ENCODE peak calls at places on chromosome 3, in six cellular contexts. One of them, this sample, is unnamed.

GRCh38 chr3:109195812-109196211 is 59.3 kb downstream of the C3orf85 start:
- DNase-seq in HL-60: no peak
- DNase-seq in cardiac muscle cell: no peak
- DNase-seq in progenitor cell of endocrine pancreas: no peak
- DNase-seq in fibroblast of mammary gland: no peak
- DNase-seq in AG10803: no peak
- DNase-seq in this sample: peak

GRCh38 chr3:12663311-12663935 is 494 bp downstream of the RAF1 start:
- DNase-seq in HL-60: no peak
- DNase-seq in cardiac muscle cell: peak
- DNase-seq in progenitor cell of endocrine pancreas: peak
- DNase-seq in fibroblast of mammary gland: no peak
- DNase-seq in AG10803: peak
- DNase-seq in this sample: peak

GRCh38 chr3:134645515-134645914 is 5.3 kb downstream of the KY start:
- DNase-seq in HL-60: no peak
- DNase-seq in cardiac muscle cell: no peak
- DNase-seq in progenitor cell of endocrine pancreas: no peak
- DNase-seq in fibroblast of mammary gland: no peak
- DNase-seq in AG10803: no peak
- DNase-seq in this sample: no peak

GRCh38 chr3:45603226-45603625 is 8.7 kb downstream of the LIMD1 start:
- DNase-seq in HL-60: no peak
- DNase-seq in cardiac muscle cell: no peak
- DNase-seq in progenitor cell of endocrine pancreas: no peak
- DNase-seq in fibroblast of mammary gland: no peak
- DNase-seq in AG10803: no peak
- DNase-seq in this sample: no peak

GRCh38 chr3:190617185-190617584 is 103.3 kb downstream of the IL1RAP start:
- DNase-seq in HL-60: peak
- DNase-seq in cardiac muscle cell: no peak
- DNase-seq in progenitor cell of endocrine pancreas: no peak
- DNase-seq in fibroblast of mammary gland: no peak
- DNase-seq in AG10803: no peak
- DNase-seq in this sample: no peak

GRCh38 chr3:107523361-107524213 is 825 bp downstream of the BBX start:
- DNase-seq in HL-60: no peak
- DNase-seq in cardiac muscle cell: peak
- DNase-seq in progenitor cell of endocrine pancreas: peak
- DNase-seq in fibroblast of mammary gland: peak
- DNase-seq in AG10803: peak
- DNase-seq in this sample: peak

GRCh38 chr3:29381595-29381994 is 100.7 kb downstream of the RBMS3 start:
- DNase-seq in HL-60: no peak
- DNase-seq in cardiac muscle cell: no peak
- DNase-seq in progenitor cell of endocrine pancreas: no peak
- DNase-seq in fibroblast of mammary gland: peak
- DNase-seq in AG10803: peak
- DNase-seq in this sample: peak

GRCh38 chr3:127038476-127038875 is 55.6 kb downstream of the PLXNA1 start:
- DNase-seq in HL-60: no peak
- DNase-seq in cardiac muscle cell: no peak
- DNase-seq in progenitor cell of endocrine pancreas: no peak
- DNase-seq in fibroblast of mammary gland: no peak
- DNase-seq in AG10803: no peak
- DNase-seq in this sample: no peak

GRCh38 chr3:13479332-13479581 is 849 bp upstream of the HDAC11 start:
- DNase-seq in HL-60: no peak
- DNase-seq in cardiac muscle cell: peak
- DNase-seq in progenitor cell of endocrine pancreas: no peak
- DNase-seq in fibroblast of mammary gland: peak
- DNase-seq in AG10803: no peak
- DNase-seq in this sample: no peak

GRCh38 chr3:129978123-129978522 is 3.6 kb downstream of the TRH start:
- DNase-seq in HL-60: no peak
- DNase-seq in cardiac muscle cell: peak
- DNase-seq in progenitor cell of endocrine pancreas: no peak
- DNase-seq in fibroblast of mammary gland: no peak
- DNase-seq in AG10803: no peak
- DNase-seq in this sample: no peak

GRCh38 chr3:177362646-177363045 is 165.4 kb upstream of the TBL1XR1 start:
- DNase-seq in HL-60: no peak
- DNase-seq in cardiac muscle cell: no peak
- DNase-seq in progenitor cell of endocrine pancreas: no peak
- DNase-seq in fibroblast of mammary gland: no peak
- DNase-seq in AG10803: no peak
- DNase-seq in this sample: no peak

GRCh38 chr3:126523745-126524428 is at the start of gene CHST13:
- DNase-seq in HL-60: no peak
- DNase-seq in cardiac muscle cell: peak
- DNase-seq in progenitor cell of endocrine pancreas: no peak
- DNase-seq in fibroblast of mammary gland: peak
- DNase-seq in AG10803: peak
- DNase-seq in this sample: peak

GRCh38 chr3:152322756-152323155 is 54.0 kb downstream of the MBNL1 start:
- DNase-seq in HL-60: peak
- DNase-seq in cardiac muscle cell: no peak
- DNase-seq in progenitor cell of endocrine pancreas: no peak
- DNase-seq in fibroblast of mammary gland: peak
- DNase-seq in AG10803: peak
- DNase-seq in this sample: no peak

GRCh38 chr3:184145120-184145524 is 10.0 kb downstream of the EIF2B5 start:
- DNase-seq in HL-60: no peak
- DNase-seq in cardiac muscle cell: peak
- DNase-seq in progenitor cell of endocrine pancreas: no peak
- DNase-seq in fibroblast of mammary gland: peak
- DNase-seq in AG10803: peak
- DNase-seq in this sample: peak
- TF ChIP-seq CTCF in HL-60: peak
- TF ChIP-seq CTCF in cardiac muscle cell: peak
- TF ChIP-seq CTCF in progenitor cell of endocrine pancreas: peak
- TF ChIP-seq CTCF in fibroblast of mammary gland: peak
- TF ChIP-seq CTCF in AG10803: peak
- TF ChIP-seq CTCF in this sample: peak

GRCh38 chr3:168040624-168041208 is 55.0 kb downstream of the GOLIM4 start:
- DNase-seq in HL-60: peak
- DNase-seq in cardiac muscle cell: peak
- DNase-seq in progenitor cell of endocrine pancreas: no peak
- DNase-seq in fibroblast of mammary gland: peak
- DNase-seq in AG10803: peak
- DNase-seq in this sample: peak

GRCh38 chr3:168034152-168034928 is 61.4 kb downstream of the GOLIM4 start:
- DNase-seq in HL-60: no peak
- DNase-seq in cardiac muscle cell: peak
- DNase-seq in progenitor cell of endocrine pancreas: no peak
- DNase-seq in fibroblast of mammary gland: peak
- DNase-seq in AG10803: peak
- DNase-seq in this sample: peak

GRCh38 chr3:168036654-168037419 is 58.9 kb downstream of the GOLIM4 start:
- DNase-seq in HL-60: no peak
- DNase-seq in cardiac muscle cell: no peak
- DNase-seq in progenitor cell of endocrine pancreas: no peak
- DNase-seq in fibroblast of mammary gland: no peak
- DNase-seq in AG10803: no peak
- DNase-seq in this sample: no peak
- TF ChIP-seq CTCF in HL-60: no peak
- TF ChIP-seq CTCF in cardiac muscle cell: no peak
- TF ChIP-seq CTCF in progenitor cell of endocrine pancreas: no peak
- TF ChIP-seq CTCF in fibroblast of mammary gland: no peak
- TF ChIP-seq CTCF in AG10803: no peak
- TF ChIP-seq CTCF in this sample: no peak

DNA sequence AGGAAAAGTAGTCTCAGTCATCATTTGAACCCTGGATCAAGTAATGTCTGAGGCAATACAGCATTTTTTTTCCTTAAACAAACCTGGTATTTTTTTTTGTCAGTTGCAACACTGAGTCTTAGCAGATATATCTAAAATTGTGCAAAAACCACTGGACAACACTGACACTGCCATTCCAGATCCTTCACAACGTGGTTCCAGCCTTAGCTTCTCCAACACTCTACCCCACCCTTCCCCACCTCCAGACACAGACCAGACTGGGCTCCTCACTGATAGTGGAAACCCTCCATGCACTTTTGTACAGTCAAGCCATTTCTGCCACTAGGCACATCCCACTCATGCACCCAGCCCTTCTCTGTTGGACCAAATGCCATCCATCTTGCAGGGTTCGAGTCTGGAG is 199.6 kb upstream of the CTNNB1 start:
- DNase-seq in HL-60: no peak
- DNase-seq in cardiac muscle cell: no peak
- DNase-seq in progenitor cell of endocrine pancreas: no peak
- DNase-seq in fibroblast of mammary gland: no peak
- DNase-seq in AG10803: no peak
- DNase-seq in this sample: no peak
- TF ChIP-seq CTCF in HL-60: no peak
- TF ChIP-seq CTCF in cardiac muscle cell: no peak
- TF ChIP-seq CTCF in progenitor cell of endocrine pancreas: no peak
- TF ChIP-seq CTCF in fibroblast of mammary gland: no peak
- TF ChIP-seq CTCF in AG10803: no peak
- TF ChIP-seq CTCF in this sample: no peak

DNA sequence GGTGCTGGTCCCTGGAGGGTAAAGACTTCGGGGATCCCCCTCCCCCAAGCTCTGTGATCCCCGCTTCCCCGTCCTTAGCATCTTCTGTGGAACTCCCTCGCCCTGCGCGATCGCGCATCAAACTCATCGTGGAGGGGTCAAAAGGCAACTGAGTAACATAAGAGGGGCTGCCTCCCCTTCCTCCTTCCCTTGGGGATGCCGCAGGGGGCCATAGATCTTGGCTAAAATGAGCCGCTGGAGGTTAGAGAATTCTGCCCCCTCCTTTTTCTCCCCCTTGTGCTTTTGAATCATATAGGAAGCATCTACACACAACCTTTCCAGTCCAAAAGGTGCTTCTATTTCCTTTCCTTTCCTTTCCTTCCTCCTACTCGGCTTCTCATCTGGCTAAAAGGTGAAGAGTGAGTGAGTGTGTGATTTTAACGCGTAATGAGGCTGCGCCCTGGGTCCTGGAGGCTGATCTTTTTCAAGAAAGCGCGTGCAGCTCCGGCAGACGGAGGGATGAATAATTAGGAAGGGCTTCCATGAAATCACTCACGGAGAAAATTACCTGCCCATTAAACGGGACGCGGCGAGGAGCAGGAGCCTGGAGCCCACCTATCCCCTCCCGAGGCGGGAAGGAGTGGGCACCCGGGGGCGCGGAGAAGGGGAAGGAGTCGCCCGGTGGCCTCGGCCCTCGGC is 832 bp upstream of the ROBO2 start:
- DNase-seq in HL-60: no peak
- DNase-seq in cardiac muscle cell: peak
- DNase-seq in progenitor cell of endocrine pancreas: no peak
- DNase-seq in fibroblast of mammary gland: peak
- DNase-seq in AG10803: peak
- DNase-seq in this sample: peak
- TF ChIP-seq CTCF in HL-60: no peak
- TF ChIP-seq CTCF in cardiac muscle cell: no peak
- TF ChIP-seq CTCF in progenitor cell of endocrine pancreas: no peak
- TF ChIP-seq CTCF in fibroblast of mammary gland: no peak
- TF ChIP-seq CTCF in AG10803: no peak
- TF ChIP-seq CTCF in this sample: no peak

DNA sequence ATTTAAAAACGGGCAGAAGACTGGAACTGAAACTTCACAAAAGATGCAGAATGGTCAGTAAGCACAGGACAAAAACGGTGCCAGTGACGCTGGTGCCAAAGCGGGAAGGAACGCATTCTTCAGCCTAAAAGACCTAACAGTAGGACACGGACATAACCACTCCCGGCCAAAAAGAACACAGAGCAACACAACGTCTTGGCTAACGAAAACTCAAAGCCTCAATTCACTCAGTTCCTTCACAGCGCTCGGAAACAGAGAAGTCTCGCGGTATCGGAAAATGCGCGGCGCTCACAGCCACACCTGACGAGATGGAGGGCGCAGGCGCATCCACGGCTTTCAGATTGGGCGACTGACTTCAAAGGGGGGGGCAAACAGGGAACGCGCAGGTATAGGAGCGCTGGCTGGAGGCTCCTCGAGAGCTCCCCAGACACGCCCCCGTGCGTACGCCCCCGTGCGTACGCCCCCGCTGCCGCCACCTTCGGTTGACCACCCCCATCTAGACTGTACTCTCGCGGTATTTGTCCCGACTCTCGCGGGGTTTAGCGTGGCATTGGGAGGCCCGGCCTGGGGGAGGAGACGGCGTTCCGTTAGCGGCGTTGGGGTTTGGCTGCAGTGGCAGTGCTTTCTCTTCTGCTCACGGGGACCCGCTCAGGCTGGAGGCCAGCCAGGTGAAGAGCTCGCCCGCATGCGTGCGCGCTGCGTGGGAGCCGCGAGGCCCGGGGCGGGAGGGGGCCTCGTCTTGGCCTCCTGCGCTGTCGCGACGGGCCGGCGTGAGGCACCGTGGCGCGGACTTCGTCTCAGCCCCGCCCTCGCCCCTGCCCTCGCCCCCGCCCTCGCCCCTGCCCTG is at the start of gene NKTR:
- DNase-seq in HL-60: peak
- DNase-seq in cardiac muscle cell: peak
- DNase-seq in progenitor cell of endocrine pancreas: peak
- DNase-seq in fibroblast of mammary gland: peak
- DNase-seq in AG10803: peak
- DNase-seq in this sample: peak
- TF ChIP-seq CTCF in HL-60: no peak
- TF ChIP-seq CTCF in cardiac muscle cell: no peak
- TF ChIP-seq CTCF in progenitor cell of endocrine pancreas: peak
- TF ChIP-seq CTCF in fibroblast of mammary gland: no peak
- TF ChIP-seq CTCF in AG10803: peak
- TF ChIP-seq CTCF in this sample: no peak

This sample was measured in fibroblast of pulmonary artery.